ENCODE peak calls at places on chromosome X, in four cellular contexts. M, T, B and Q are unnamed samples.

GRCh38 chrX:16666541-16666940 is 16.6 kb downstream of the S100G start:
- DNase-seq in M (no peak), T (no peak), B (no peak), Q (no peak)

GRCh38 chrX:39905475-39905889 is 192.3 kb downstream of the BCOR start:
- DNase-seq in M (no peak), T (peak; percentile 36), B (no peak), Q (no peak)

GRCh38 chrX:56233682-56234081 is 1.5 kb downstream of the KLF8 start:
- DNase-seq in M (no peak), T (no peak), B (peak; percentile 56), Q (peak; percentile 29)

GRCh38 chrX:14344172-14344940 is 185.0 kb upstream of the GLRA2 start:
- DNase-seq in M (no peak), T (no peak), B (no peak), Q (no peak)

GRCh38 chrX:150616863-150617198 is 48.4 kb downstream of the MTM1 start:
- DNase-seq in M (no peak), T (no peak), B (no peak), Q (no peak)

GRCh38 chrX:23134171-23134570 is 134.4 kb downstream of the DDX53 start:
- DNase-seq in M (no peak), T (no peak), B (no peak), Q (no peak)

GRCh38 chrX:45771560-45772340 is 571.1 kb upstream of the DIPK2B start:
- DNase-seq in M (no peak), T (no peak), B (no peak), Q (no peak)

GRCh38 chrX:44071847-44072545 is 98.8 kb upstream of the NDP start:
- DNase-seq in M (no peak), T (no peak), B (no peak), Q (peak; percentile 29)

GRCh38 chrX:19836337-19836736 is 51.1 kb downstream of the SH3KBP1 start:
- DNase-seq in M (no peak), T (no peak), B (no peak), Q (no peak)

GRCh38 chrX:136646602-136647239 is 1.2 kb upstream of the CD40LG start:
- DNase-seq in M (no peak), T (no peak), B (no peak), Q (no peak)

GRCh38 chrX:31272472-31272775 is 200.6 kb upstream of the FTHL17 start:
- DNase-seq in M (no peak), T (no peak), B (no peak), Q (no peak)

GRCh38 chrX:129654652-129655546 is at the start of gene APLN:
- DNase-seq in M (no peak), T (peak; percentile 26), B (peak; percentile 54), Q (no peak)

GRCh38 chrX:107675365-107675654 is 47.0 kb downstream of the PRPS1 start:
- DNase-seq in M (no peak), T (no peak), B (no peak), Q (no peak)

GRCh38 chrX:129953334-129953648 is 29.1 kb upstream of the BCORL1 start:
- DNase-seq in M (no peak), T (no peak), B (no peak), Q (no peak)

GRCh38 chrX:129523076-129524055 is at the start of gene SMARCA1:
- DNase-seq in M (peak; percentile 65), T (peak; percentile 11), B (peak; percentile 58), Q (peak; percentile 16)

GRCh38 chrX:8289523-8289922 is 118.5 kb upstream of the VCX2 start:
- DNase-seq in M (no peak), T (no peak), B (no peak), Q (no peak)

GRCh38 chrX:136170109-136170800 is 22.9 kb downstream of the FHL1 start:
- DNase-seq in M (no peak), T (no peak), B (no peak), Q (no peak)

DNA sequence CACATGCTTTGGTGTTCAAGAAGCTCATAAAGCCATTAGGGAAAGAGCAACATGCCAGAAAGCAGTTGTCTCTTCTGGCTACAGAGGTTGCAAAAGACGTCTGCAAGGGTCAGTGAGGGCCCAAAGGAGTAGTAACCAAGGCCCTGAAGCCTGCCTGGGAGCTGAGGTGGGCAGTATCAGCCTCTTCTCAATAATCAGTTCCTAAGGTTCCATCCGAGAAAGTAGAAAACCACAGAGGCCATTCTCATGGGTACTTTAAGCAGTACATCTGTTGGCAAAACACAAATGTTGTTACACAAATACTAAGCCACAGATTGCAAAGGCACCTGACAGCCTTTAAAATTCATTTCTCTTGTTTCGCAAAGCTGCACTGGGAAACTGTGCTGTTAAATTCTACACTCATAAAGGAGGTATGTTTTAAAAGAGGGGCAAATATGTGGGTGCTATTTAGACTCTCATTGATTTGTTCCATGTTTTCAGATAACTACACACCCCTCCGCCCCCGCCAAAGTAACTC is 37.7 kb downstream of the MECP2 start:
- DNase-seq in M (no peak), T (no peak), B (no peak), Q (no peak)
- TF ChIP-seq SIN3A in M (no peak), T (no peak), B (no peak), Q (no peak)

GRCh38 chrX:119028733-119029110 is 44.1 kb upstream of the CT47C1 start:
- DNase-seq in M (no peak), T (no peak), B (no peak), Q (no peak)
- TF ChIP-seq MAX in M (no peak), T (no peak), B (no peak), Q (no peak)

GRCh38 chrX:111442791-111443190 is 30.8 kb upstream of the DCX start:
- DNase-seq in M (no peak), T (no peak), B (no peak), Q (no peak)

GRCh38 chrX:111445485-111445884 is 33.5 kb upstream of the DCX start:
- DNase-seq in M (peak; percentile 21), T (peak; percentile 13), B (no peak), Q (peak; percentile 15)

GRCh38 chrX:111444881-111445280 is 32.9 kb upstream of the DCX start:
- DNase-seq in M (no peak), T (no peak), B (no peak), Q (no peak)

GRCh38 chrX:111447298-111447697 is 35.3 kb upstream of the DCX start:
- DNase-seq in M (peak; percentile 2), T (peak; percentile 10), B (peak; percentile 53), Q (peak; percentile 4)
- TF ChIP-seq SRF in M (no peak), T (no peak), B (no peak), Q (no peak)

GRCh38 chrX:101550362-101550761 is at the start of gene ARMCX1:
- DNase-seq in M (no peak), T (no peak), B (peak; percentile 53), Q (no peak)
- TF ChIP-seq SIN3A in M (no peak), T (no peak), B (no peak), Q (no peak)

DNA sequence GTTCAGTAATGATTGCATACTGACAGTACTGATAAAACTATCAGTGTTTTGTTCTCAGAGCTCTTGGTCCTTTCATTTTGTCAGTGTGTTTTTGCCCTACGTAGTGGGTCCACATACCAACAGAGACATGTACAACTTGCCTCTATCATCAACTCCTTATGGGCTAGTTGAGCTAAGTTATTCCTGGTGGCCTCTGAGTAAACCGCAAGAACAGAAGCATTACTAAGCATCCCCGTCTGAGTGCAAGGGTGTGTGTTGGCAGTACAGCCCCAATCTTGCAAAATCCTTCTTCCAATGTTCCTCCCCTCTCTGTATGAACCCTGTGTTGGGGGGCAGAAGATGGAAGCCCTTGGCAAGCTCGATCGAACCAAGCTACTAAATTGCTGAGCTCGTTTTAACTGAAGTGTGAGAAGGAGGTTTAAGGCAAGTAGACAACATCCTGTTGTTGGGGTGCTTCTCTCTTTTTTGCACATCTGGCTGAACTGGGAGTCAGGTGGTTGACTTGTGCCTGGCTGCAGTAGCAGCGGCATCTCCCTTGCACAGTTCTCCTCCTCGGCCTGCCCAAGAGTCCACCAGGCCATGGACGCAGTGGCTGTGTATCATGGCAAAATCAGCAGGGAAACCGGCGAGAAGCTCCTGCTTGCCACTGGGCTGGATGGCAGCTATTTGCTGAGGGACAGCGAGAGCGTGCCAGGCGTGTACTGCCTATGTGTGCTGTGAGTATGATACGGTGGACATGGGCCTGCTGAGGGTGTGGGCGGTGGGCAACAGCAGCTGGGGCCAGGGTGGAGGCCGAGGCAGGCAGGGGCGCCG is at the start of gene SH2D1A:
- DNase-seq in M (no peak), T (no peak), B (no peak), Q (no peak)
- TF ChIP-seq MAX in M (no peak), T (no peak), B (no peak), Q (no peak)

GRCh38 chrX:51395807-51396728 is 63.4 kb downstream of the NUDT10 start:
- DNase-seq in M (no peak), T (peak; percentile 16), B (peak; percentile 43), Q (no peak)
- TF ChIP-seq SRF in M (no peak), T (no peak), B (no peak), Q (no peak)

DNA sequence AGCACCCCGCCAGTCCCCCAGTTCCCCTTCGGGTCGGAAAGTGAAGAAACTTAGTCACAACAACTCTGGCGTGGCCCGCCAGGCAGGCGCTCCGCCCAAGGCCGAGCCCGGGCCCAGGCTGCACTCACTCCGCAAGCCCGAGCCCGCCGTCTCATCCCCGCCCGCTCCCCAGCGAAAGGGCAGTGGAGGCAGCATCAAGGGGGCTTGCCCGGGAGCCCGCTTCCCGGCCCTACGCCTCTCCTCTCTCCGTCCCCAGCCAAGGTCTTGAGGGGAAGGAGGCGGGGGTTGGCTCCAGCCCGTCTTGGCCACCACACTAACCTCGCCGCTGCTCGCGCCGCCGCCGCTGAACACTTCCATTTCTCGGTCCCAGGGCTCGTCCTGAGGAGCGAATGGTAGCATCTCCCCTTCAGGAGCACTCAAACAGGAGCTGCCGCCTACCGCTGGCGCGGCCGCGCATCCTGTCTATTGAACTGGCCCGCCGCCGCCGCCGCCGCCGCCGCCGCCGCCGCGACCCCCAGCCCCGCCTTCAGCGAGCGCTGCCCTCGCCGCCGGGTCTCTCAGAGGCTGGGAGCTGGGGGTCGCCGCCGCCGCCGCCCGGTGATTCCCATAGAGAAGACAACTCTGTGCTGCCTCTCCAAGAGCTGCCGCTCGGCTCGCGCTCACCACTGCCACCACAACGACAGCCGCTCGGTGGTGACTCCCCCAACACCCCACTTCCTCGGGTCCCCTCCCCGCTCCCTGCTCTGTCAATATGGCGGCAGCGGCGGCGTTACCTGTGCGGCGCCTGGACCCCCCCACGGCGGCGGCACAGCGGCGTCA is at the start of gene RPS6KA6:
- DNase-seq in M (no peak), T (no peak), B (peak; percentile 61), Q (no peak)
- TF ChIP-seq SIN3A in M (no peak), T (no peak), B (no peak), Q (no peak)

GRCh38 chrX:118179161-118179560 is 62.6 kb upstream of the KLHL13 start:
- DNase-seq in M (no peak), T (no peak), B (no peak), Q (no peak)

GRCh38 chrX:118183606-118184005 is 67.0 kb upstream of the KLHL13 start:
- DNase-seq in M (no peak), T (no peak), B (no peak), Q (no peak)

GRCh38 chrX:118179718-118180117 is 63.1 kb upstream of the KLHL13 start:
- DNase-seq in M (no peak), T (no peak), B (no peak), Q (no peak)

GRCh38 chrX:118182050-118182449 is 65.4 kb upstream of the KLHL13 start:
- DNase-seq in M (no peak), T (no peak), B (no peak), Q (no peak)

GRCh38 chrX:118181030-118181429 is 64.4 kb upstream of the KLHL13 start:
- DNase-seq in M (no peak), T (no peak), B (no peak), Q (no peak)
- TF ChIP-seq MAX in M (no peak), T (no peak), B (no peak), Q (no peak)